ENCODE peak calls at places on chromosomes 11 and 22, in ten cellular contexts. X is stimulated activated CD8-positive, alpha-beta memory T cell treated with anti-CD3 and anti-CD28 coated beads, Interleukin-15, amount 100 ng/mL, for 24 hours; W is cardiac septum; U is glutamatergic neuron; J is ELR; F is AG08396; Y is astrocyte; E is Calu3; G is hippocampal formation; C is progenitor cell of endocrine pancreas. I is an unnamed sample.

GRCh38 chr11:115670538-115671200 is 166.5 kb upstream of the CADM1 start:
- DNase-seq in X (no peak), J (no peak), E (no peak), W (no peak), U (no peak), Y (no peak), C (no peak), G (no peak), F (no peak), I (peak; percentile 90)

GRCh38 chr11:2804189-2804588 is 81.4 kb downstream of the CDKN1C start:
- DNase-seq in X (no peak), J (no peak), G (no peak), U (peak; percentile 12), E (no peak), Y (no peak), W (no peak), F (no peak), C (peak; percentile 8), I (no peak)

GRCh38 chr11:115630109-115630700 is 126.0 kb upstream of the CADM1 start:
- DNase-seq in X (no peak), W (no peak), U (no peak), G (no peak), E (no peak), J (no peak), C (no peak), Y (no peak), F (no peak), I (no peak)

GRCh38 chr11:107851704-107852315 is 6.8 kb downstream of the SLC35F2 start:
- DNase-seq in Y (no peak), X (no peak), C (no peak), G (no peak), U (no peak), E (no peak), W (no peak), J (no peak), F (no peak), I (no peak)

GRCh38 chr22:27460596-27461347 is 340.8 kb downstream of the MN1 start:
- DNase-seq in C (no peak), E (no peak), W (no peak), Y (peak; percentile 85), G (no peak), F (peak; percentile 46), U (no peak), J (peak; percentile 83), X (no peak), I (no peak)

GRCh38 chr11:133930767-133931448 is 25.9 kb downstream of the IGSF9B start:
- DNase-seq in X (no peak), F (peak; percentile 65), Y (no peak), J (peak; percentile 20), U (no peak), W (no peak), G (no peak), C (no peak), E (no peak), I (no peak)

GRCh38 chr22:38943882-38944281 is 13.5 kb upstream of the APOBEC3A start:
- DNase-seq in U (no peak), W (peak; percentile 10), X (no peak), G (no peak), J (no peak), C (no peak), Y (no peak), F (no peak), E (no peak), I (no peak)

GRCh38 chr11:87871071-87871470 is 304.2 kb downstream of the RAB38 start:
- DNase-seq in U (no peak), E (no peak), X (no peak), C (no peak), J (no peak), F (no peak), G (no peak), W (no peak), Y (no peak), I (no peak)

GRCh38 chr11:102971766-102972165 is 16.2 kb upstream of the MMP13 start:
- DNase-seq in G (no peak), U (no peak), E (no peak), F (peak; percentile 10), X (no peak), Y (peak; percentile 64), J (no peak), W (no peak), C (no peak), I (no peak)

GRCh38 chr11:33160147-33160546 is 1.1 kb downstream of the CSTF3 start:
- DNase-seq in G (peak; percentile 35), W (no peak), F (no peak), U (no peak), Y (peak; percentile 43), J (peak; percentile 65), E (no peak), X (no peak), C (no peak), I (peak; percentile 27)

GRCh38 chr11:69308936-69309799 is 15.2 kb downstream of the MYEOV start:
- DNase-seq in F (no peak), U (no peak), X (no peak), Y (no peak), C (no peak), W (peak; percentile 50), E (no peak), G (no peak), J (no peak), I (no peak)

GRCh38 chr11:46326813-46327416 is 20.3 kb upstream of the DGKZ start:
- DNase-seq in W (no peak), C (no peak), F (no peak), J (no peak), E (no peak), G (no peak), U (no peak), Y (no peak), X (no peak), I (no peak)

GRCh38 chr11:2533642-2534115 is 88.9 kb downstream of the KCNQ1 start:
- DNase-seq in U (peak; percentile 85), F (peak; percentile 96), W (peak; percentile 83), E (peak; percentile 85), C (peak; percentile 58), J (peak; percentile 97), G (no peak), X (no peak), Y (peak; percentile 90), I (no peak)

GRCh38 chr11:38648597-38648996 is 2050.6 kb upstream of the RAG2 start:
- DNase-seq in W (no peak), J (no peak), E (no peak), F (no peak), C (no peak), Y (peak; percentile 0), X (no peak), G (no peak), U (no peak), I (no peak)

GRCh38 chr11:75198278-75198948 is 42.2 kb upstream of the TPBGL start:
- DNase-seq in C (no peak), F (no peak), G (no peak), J (no peak), Y (no peak), W (no peak), U (no peak), X (no peak), E (no peak), I (no peak)

GRCh38 chr22:26646158-26646557 is 11.2 kb upstream of the MIAT start:
- DNase-seq in F (peak; percentile 58), U (peak; percentile 43), J (peak; percentile 50), C (no peak), W (no peak), E (no peak), Y (peak; percentile 51), G (no peak), X (no peak), I (peak; percentile 46)

GRCh38 chr11:1776331-1776851 is 12.7 kb upstream of the CTSD start:
- DNase-seq in G (no peak), E (no peak), J (no peak), F (no peak), C (no peak), Y (no peak), X (no peak), W (no peak), U (no peak), I (no peak)

GRCh38 chr11:1339066-1339675 is 29.7 kb upstream of the TOLLIP start:
- DNase-seq in Y (no peak), E (no peak), F (no peak), U (no peak), C (no peak), J (no peak), X (no peak), G (no peak), W (no peak), I (no peak)

GRCh38 chr11:65891180-65892136 is 985 bp downstream of the CCDC85B start:
- DNase-seq in X (peak; percentile 26), G (no peak), W (peak; percentile 87), E (peak; percentile 60), J (peak; percentile 88), C (no peak), U (no peak), F (peak; percentile 46), Y (no peak), I (peak; percentile 64)

GRCh38 chr11:121930004-121930965 is 185.7 kb downstream of the BLID start:
- DNase-seq in E (no peak), J (peak; percentile 47), F (no peak), W (no peak), X (no peak), G (peak; percentile 50), U (no peak), C (no peak), Y (peak; percentile 52), I (peak; percentile 33)

GRCh38 chr11:67584205-67584880 is 731 bp downstream of the GSTP1 start:
- DNase-seq in U (peak; percentile 67), X (no peak), Y (peak; percentile 42), F (peak; percentile 76), E (peak; percentile 68), G (peak; percentile 27), C (peak; percentile 48), J (peak; percentile 59), W (peak; percentile 87), I (no peak)

GRCh38 chr11:86303257-86303656 is 1.2 kb downstream of the HIKESHI start:
- DNase-seq in C (no peak), X (no peak), W (no peak), E (no peak), G (no peak), U (no peak), Y (peak; percentile 20), F (no peak), J (peak; percentile 54), I (no peak)

GRCh38 chr11:122181372-122181771 is 65.4 kb upstream of the BLID start:
- DNase-seq in X (no peak), Y (no peak), F (no peak), J (no peak), W (no peak), E (no peak), G (no peak), U (no peak), C (no peak), I (no peak)

GRCh38 chr11:123063396-123064267 is 1.7 kb upstream of the HSPA8 start:
- DNase-seq in F (no peak), U (peak; percentile 28), C (no peak), J (peak; percentile 77), E (peak; percentile 27), Y (peak; percentile 41), G (peak; percentile 66), X (no peak), W (no peak), I (peak; percentile 42)

GRCh38 chr11:32584921-32585320 is 1.3 kb downstream of the EIF3M start:
- DNase-seq in U (no peak), C (no peak), G (no peak), X (no peak), W (no peak), Y (no peak), E (no peak), J (peak; percentile 20), F (no peak), I (no peak)

GRCh38 chr11:1921576-1922141 is 2.2 kb downstream of the TNNT3 start:
- DNase-seq in U (no peak), G (no peak), X (no peak), F (no peak), Y (no peak), W (no peak), C (no peak), J (no peak), E (no peak), I (no peak)

GRCh38 chr11:72781313-72782080 is 12.3 kb downstream of the STARD10 start:
- DNase-seq in Y (no peak), U (peak; percentile 51), J (peak; percentile 22), F (peak; percentile 74), X (peak; percentile 23), E (peak; percentile 41), G (no peak), C (peak; percentile 58), W (no peak), I (peak; percentile 5)

GRCh38 chr11:35321532-35322320 is 97.6 kb downstream of the SLC1A2 start:
- DNase-seq in X (no peak), Y (peak; percentile 82), J (peak; percentile 38), G (no peak), E (no peak), U (no peak), W (no peak), C (no peak), F (peak; percentile 41), I (peak; percentile 27)